ENCODE peak calls at places on chromosomes 7 and 10, in ten cellular contexts. One of them, this sample, is unnamed.

GRCh38 chr10:88851706-88852105 is at the start of gene ANKRD22:
- DNase-seq in AG04449: no peak
- DNase-seq in GM12865: peak
- DNase-seq in psoas muscle: no peak
- DNase-seq in heart right ventricle: no peak
- DNase-seq in cardiac muscle cell: no peak
- DNase-seq in epithelial cell of esophagus: peak
- DNase-seq in fibroblast of pulmonary artery: peak
- DNase-seq in cardiac fibroblast: peak
- DNase-seq in GM12878: no peak
- DNase-seq in this sample: no peak

GRCh38 chr7:101166909-101167644 is 1.7 kb upstream of the VGF start:
- DNase-seq in heart right ventricle: no peak
- DNase-seq in AG04449: no peak
- DNase-seq in psoas muscle: no peak
- DNase-seq in epithelial cell of esophagus: no peak
- DNase-seq in GM12865: no peak
- DNase-seq in cardiac fibroblast: no peak
- DNase-seq in GM12878: no peak
- DNase-seq in cardiac muscle cell: no peak
- DNase-seq in fibroblast of pulmonary artery: no peak
- DNase-seq in this sample: no peak

GRCh38 chr10:133466683-133467275 is 13.0 kb downstream of the SCART1 start:
- DNase-seq in heart right ventricle: no peak
- DNase-seq in GM12865: no peak
- DNase-seq in cardiac muscle cell: no peak
- DNase-seq in fibroblast of pulmonary artery: no peak
- DNase-seq in epithelial cell of esophagus: no peak
- DNase-seq in GM12878: no peak
- DNase-seq in cardiac fibroblast: no peak
- DNase-seq in AG04449: no peak
- DNase-seq in psoas muscle: no peak
- DNase-seq in this sample: no peak

GRCh38 chr7:143380264-143380645 is 890 bp upstream of the ZYX start:
- DNase-seq in psoas muscle: peak
- DNase-seq in fibroblast of pulmonary artery: peak
- DNase-seq in cardiac fibroblast: peak
- DNase-seq in GM12878: peak
- DNase-seq in AG04449: no peak
- DNase-seq in epithelial cell of esophagus: peak
- DNase-seq in cardiac muscle cell: peak
- DNase-seq in heart right ventricle: peak
- DNase-seq in GM12865: peak
- DNase-seq in this sample: peak

GRCh38 chr7:117818241-117818640 is 55.0 kb downstream of the CTTNBP2 start:
- DNase-seq in epithelial cell of esophagus: no peak
- DNase-seq in GM12865: no peak
- DNase-seq in cardiac fibroblast: no peak
- DNase-seq in fibroblast of pulmonary artery: no peak
- DNase-seq in heart right ventricle: no peak
- DNase-seq in AG04449: no peak
- DNase-seq in GM12878: no peak
- DNase-seq in cardiac muscle cell: no peak
- DNase-seq in psoas muscle: no peak
- DNase-seq in this sample: no peak

GRCh38 chr7:154931906-154932305 is 71.0 kb downstream of the PAXIP1 start:
- DNase-seq in epithelial cell of esophagus: no peak
- DNase-seq in cardiac fibroblast: peak
- DNase-seq in GM12865: no peak
- DNase-seq in cardiac muscle cell: no peak
- DNase-seq in GM12878: no peak
- DNase-seq in fibroblast of pulmonary artery: peak
- DNase-seq in heart right ventricle: no peak
- DNase-seq in psoas muscle: no peak
- DNase-seq in AG04449: no peak
- DNase-seq in this sample: no peak

GRCh38 chr10:4217653-4218052 is 432.6 kb upstream of the KLF6 start:
- DNase-seq in GM12878: no peak
- DNase-seq in epithelial cell of esophagus: no peak
- DNase-seq in psoas muscle: no peak
- DNase-seq in AG04449: no peak
- DNase-seq in heart right ventricle: no peak
- DNase-seq in cardiac fibroblast: no peak
- DNase-seq in fibroblast of pulmonary artery: no peak
- DNase-seq in GM12865: no peak
- DNase-seq in cardiac muscle cell: no peak
- DNase-seq in this sample: no peak

GRCh38 chr10:67539312-67539711 is 156.7 kb downstream of the CTNNA3 start:
- DNase-seq in fibroblast of pulmonary artery: peak
- DNase-seq in AG04449: no peak
- DNase-seq in epithelial cell of esophagus: peak
- DNase-seq in cardiac muscle cell: no peak
- DNase-seq in psoas muscle: peak
- DNase-seq in GM12865: no peak
- DNase-seq in heart right ventricle: no peak
- DNase-seq in GM12878: no peak
- DNase-seq in cardiac fibroblast: no peak
- DNase-seq in this sample: no peak

GRCh38 chr7:50308301-50309129 is 4.0 kb downstream of the IKZF1 start:
- DNase-seq in GM12865: peak
- DNase-seq in fibroblast of pulmonary artery: no peak
- DNase-seq in AG04449: no peak
- DNase-seq in epithelial cell of esophagus: no peak
- DNase-seq in psoas muscle: no peak
- DNase-seq in cardiac muscle cell: no peak
- DNase-seq in heart right ventricle: no peak
- DNase-seq in cardiac fibroblast: no peak
- DNase-seq in GM12878: no peak
- DNase-seq in this sample: no peak

GRCh38 chr7:86786376-86786775 is 142.7 kb downstream of the GRM3 start:
- DNase-seq in AG04449: no peak
- DNase-seq in cardiac fibroblast: no peak
- DNase-seq in GM12865: peak
- DNase-seq in psoas muscle: peak
- DNase-seq in cardiac muscle cell: no peak
- DNase-seq in heart right ventricle: no peak
- DNase-seq in GM12878: no peak
- DNase-seq in epithelial cell of esophagus: no peak
- DNase-seq in fibroblast of pulmonary artery: no peak
- DNase-seq in this sample: no peak

GRCh38 chr10:128263891-128264688 is 137.9 kb upstream of the MKI67 start:
- DNase-seq in cardiac fibroblast: peak
- DNase-seq in psoas muscle: peak
- DNase-seq in fibroblast of pulmonary artery: peak
- DNase-seq in epithelial cell of esophagus: peak
- DNase-seq in GM12865: peak
- DNase-seq in AG04449: no peak
- DNase-seq in cardiac muscle cell: peak
- DNase-seq in GM12878: no peak
- DNase-seq in heart right ventricle: peak
- DNase-seq in this sample: peak

GRCh38 chr7:7491044-7491443 is 44.6 kb downstream of the COL28A1 start:
- DNase-seq in cardiac fibroblast: peak
- DNase-seq in psoas muscle: no peak
- DNase-seq in GM12865: no peak
- DNase-seq in GM12878: no peak
- DNase-seq in cardiac muscle cell: no peak
- DNase-seq in epithelial cell of esophagus: no peak
- DNase-seq in heart right ventricle: no peak
- DNase-seq in AG04449: no peak
- DNase-seq in fibroblast of pulmonary artery: no peak
- DNase-seq in this sample: no peak

GRCh38 chr10:95333997-95334792 is 43.4 kb upstream of the PDLIM1 start:
- DNase-seq in GM12865: no peak
- DNase-seq in cardiac fibroblast: peak
- DNase-seq in GM12878: no peak
- DNase-seq in epithelial cell of esophagus: peak
- DNase-seq in fibroblast of pulmonary artery: peak
- DNase-seq in cardiac muscle cell: no peak
- DNase-seq in psoas muscle: peak
- DNase-seq in heart right ventricle: peak
- DNase-seq in AG04449: peak
- DNase-seq in this sample: no peak

GRCh38 chr7:119175916-119176627 is 951.6 kb downstream of the ANKRD7 start:
- DNase-seq in epithelial cell of esophagus: peak
- DNase-seq in GM12865: peak
- DNase-seq in cardiac muscle cell: peak
- DNase-seq in GM12878: peak
- DNase-seq in AG04449: no peak
- DNase-seq in psoas muscle: no peak
- DNase-seq in heart right ventricle: no peak
- DNase-seq in fibroblast of pulmonary artery: peak
- DNase-seq in cardiac fibroblast: peak
- DNase-seq in this sample: peak

DNA sequence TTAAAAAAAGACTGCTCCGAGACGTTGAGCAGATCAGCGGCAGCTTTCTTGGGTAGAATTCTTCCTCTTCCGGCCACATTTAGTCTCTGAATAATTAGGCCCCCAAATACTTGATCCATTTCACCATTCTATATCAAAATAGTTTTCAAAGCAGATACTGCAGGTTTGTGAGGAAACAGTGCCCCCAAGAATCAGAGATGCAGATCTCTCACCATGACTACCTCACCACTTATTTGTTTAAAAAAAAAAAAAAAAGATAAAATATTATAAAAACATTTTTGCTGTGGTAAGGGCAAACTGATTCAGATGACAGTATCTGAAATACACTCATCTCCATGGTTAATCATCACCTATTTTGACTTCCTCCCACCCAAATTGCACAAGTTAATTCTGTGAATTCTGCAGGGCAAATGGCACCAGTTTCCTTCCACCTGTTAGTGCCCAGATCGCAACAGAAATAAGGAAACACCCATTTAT is 210.4 kb downstream of the FAM107B start:
- DNase-seq in GM12878: no peak
- DNase-seq in cardiac fibroblast: no peak
- DNase-seq in heart right ventricle: no peak
- DNase-seq in fibroblast of pulmonary artery: no peak
- DNase-seq in epithelial cell of esophagus: peak
- DNase-seq in AG04449: no peak
- DNase-seq in GM12865: peak
- DNase-seq in psoas muscle: no peak
- DNase-seq in cardiac muscle cell: no peak
- DNase-seq in this sample: no peak
- H3K4me3 ChIP-seq in GM12878: peak
- H3K4me3 ChIP-seq in cardiac fibroblast: no peak
- H3K4me3 ChIP-seq in heart right ventricle: no peak
- H3K4me3 ChIP-seq in fibroblast of pulmonary artery: no peak
- H3K4me3 ChIP-seq in epithelial cell of esophagus: no peak
- H3K4me3 ChIP-seq in AG04449: no peak
- H3K4me3 ChIP-seq in GM12865: peak
- H3K4me3 ChIP-seq in psoas muscle: no peak
- H3K4me3 ChIP-seq in cardiac muscle cell: no peak
- H3K4me3 ChIP-seq in this sample: no peak

GRCh38 chr7:74684921-74685320 is 27.4 kb downstream of the GTF2I start:
- DNase-seq in epithelial cell of esophagus: no peak
- DNase-seq in fibroblast of pulmonary artery: no peak
- DNase-seq in cardiac muscle cell: no peak
- DNase-seq in GM12878: no peak
- DNase-seq in cardiac fibroblast: no peak
- DNase-seq in heart right ventricle: no peak
- DNase-seq in psoas muscle: no peak
- DNase-seq in AG04449: no peak
- DNase-seq in GM12865: peak
- DNase-seq in this sample: no peak
- TF ChIP-seq CTCF in epithelial cell of esophagus: no peak
- TF ChIP-seq CTCF in fibroblast of pulmonary artery: no peak
- TF ChIP-seq CTCF in cardiac muscle cell: no peak
- TF ChIP-seq CTCF in GM12878: no peak
- TF ChIP-seq CTCF in cardiac fibroblast: no peak
- TF ChIP-seq CTCF in heart right ventricle: no peak
- TF ChIP-seq CTCF in psoas muscle: no peak
- TF ChIP-seq CTCF in AG04449: no peak
- TF ChIP-seq CTCF in GM12865: no peak
- TF ChIP-seq CTCF in this sample: no peak

GRCh38 chr10:84494849-84495180 is 166.4 kb downstream of the CCSER2 start:
- DNase-seq in fibroblast of pulmonary artery: no peak
- DNase-seq in cardiac muscle cell: no peak
- DNase-seq in heart right ventricle: no peak
- DNase-seq in GM12878: no peak
- DNase-seq in AG04449: no peak
- DNase-seq in epithelial cell of esophagus: no peak
- DNase-seq in psoas muscle: no peak
- DNase-seq in GM12865: no peak
- DNase-seq in cardiac fibroblast: no peak
- DNase-seq in this sample: no peak

GRCh38 chr10:84499846-84500245 is 171.5 kb downstream of the CCSER2 start:
- DNase-seq in cardiac muscle cell: peak
- DNase-seq in heart right ventricle: no peak
- DNase-seq in psoas muscle: no peak
- DNase-seq in GM12865: peak
- DNase-seq in fibroblast of pulmonary artery: no peak
- DNase-seq in cardiac fibroblast: no peak
- DNase-seq in AG04449: no peak
- DNase-seq in GM12878: no peak
- DNase-seq in epithelial cell of esophagus: no peak
- DNase-seq in this sample: no peak

GRCh38 chr10:84497978-84498377 is 169.6 kb downstream of the CCSER2 start:
- DNase-seq in cardiac fibroblast: no peak
- DNase-seq in psoas muscle: no peak
- DNase-seq in epithelial cell of esophagus: peak
- DNase-seq in AG04449: no peak
- DNase-seq in GM12865: no peak
- DNase-seq in fibroblast of pulmonary artery: no peak
- DNase-seq in cardiac muscle cell: no peak
- DNase-seq in heart right ventricle: no peak
- DNase-seq in GM12878: no peak
- DNase-seq in this sample: no peak

GRCh38 chr10:84493951-84494848 is 165.8 kb downstream of the CCSER2 start:
- DNase-seq in fibroblast of pulmonary artery: peak
- DNase-seq in heart right ventricle: no peak
- DNase-seq in cardiac fibroblast: peak
- DNase-seq in GM12878: no peak
- DNase-seq in cardiac muscle cell: no peak
- DNase-seq in epithelial cell of esophagus: peak
- DNase-seq in psoas muscle: no peak
- DNase-seq in AG04449: no peak
- DNase-seq in GM12865: no peak
- DNase-seq in this sample: peak
- H3K4me3 ChIP-seq in fibroblast of pulmonary artery: no peak
- H3K4me3 ChIP-seq in heart right ventricle: no peak
- H3K4me3 ChIP-seq in cardiac fibroblast: no peak
- H3K4me3 ChIP-seq in GM12878: no peak
- H3K4me3 ChIP-seq in cardiac muscle cell: no peak
- H3K4me3 ChIP-seq in epithelial cell of esophagus: no peak
- H3K4me3 ChIP-seq in psoas muscle: no peak
- H3K4me3 ChIP-seq in AG04449: no peak
- H3K4me3 ChIP-seq in GM12865: no peak
- H3K4me3 ChIP-seq in this sample: no peak

DNA sequence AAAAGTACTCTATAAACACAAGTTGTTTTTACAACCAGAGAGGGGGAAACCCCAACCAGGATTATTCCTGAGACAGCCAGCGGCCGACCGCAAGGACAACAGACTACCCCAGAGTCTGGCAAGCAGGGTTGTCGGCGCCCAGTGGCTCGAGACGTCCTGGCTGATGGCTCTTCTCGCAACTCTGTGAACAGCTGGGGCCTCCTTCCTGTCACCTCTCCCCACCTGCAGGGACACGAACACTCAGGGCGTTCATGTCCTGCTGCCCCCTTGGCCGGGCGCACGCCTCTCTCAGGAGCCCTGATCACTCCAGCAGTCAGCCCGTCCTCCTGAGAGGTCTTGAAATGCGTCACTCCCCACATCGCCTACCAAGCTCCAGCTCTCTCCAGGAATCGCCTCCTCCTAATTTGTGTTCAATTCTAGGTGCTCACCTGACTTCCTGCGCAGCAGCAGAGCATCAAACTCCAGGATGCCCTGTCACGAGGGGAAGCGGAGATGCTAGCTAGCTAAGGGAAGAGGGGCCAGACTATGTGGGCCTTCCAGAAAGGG is 66.4 kb upstream of the TNRC18 start:
- DNase-seq in AG04449: no peak
- DNase-seq in epithelial cell of esophagus: no peak
- DNase-seq in cardiac fibroblast: no peak
- DNase-seq in cardiac muscle cell: no peak
- DNase-seq in GM12878: no peak
- DNase-seq in fibroblast of pulmonary artery: no peak
- DNase-seq in GM12865: no peak
- DNase-seq in heart right ventricle: no peak
- DNase-seq in psoas muscle: no peak
- DNase-seq in this sample: no peak
- TF ChIP-seq CTCF in AG04449: no peak
- TF ChIP-seq CTCF in epithelial cell of esophagus: no peak
- TF ChIP-seq CTCF in cardiac fibroblast: no peak
- TF ChIP-seq CTCF in cardiac muscle cell: no peak
- TF ChIP-seq CTCF in GM12878: no peak
- TF ChIP-seq CTCF in fibroblast of pulmonary artery: no peak
- TF ChIP-seq CTCF in GM12865: no peak
- TF ChIP-seq CTCF in heart right ventricle: no peak
- TF ChIP-seq CTCF in psoas muscle: no peak
- TF ChIP-seq CTCF in this sample: no peak

This sample was measured in retinal pigment epithelial cell.